ENCODE peak calls at places on chromosomes 4 and X, in four cellular contexts. K is mammary epithelial cell, R is brain microvascular endothelial cell, A is heart left ventricle. D is an unnamed sample.
A peak's percentile ranks its signal among the peaks of the same experiment; 100 is the strongest.

GRCh38 chr4:125891597-125892258 is 577.0 kb downstream of the FAT4 start:
- DNase-seq in K (no peak), R (peak; percentile 35), A (no peak), D (no peak)

GRCh38 chr4:8303081-8303480 is 33.5 kb downstream of the HTRA3 start:
- DNase-seq in K (no peak), R (no peak), A (no peak), D (no peak)

GRCh38 chr4:58732973-58733372 is 1622.8 kb upstream of the IGFBP7 start:
- DNase-seq in K (no peak), R (no peak), A (no peak), D (no peak)

GRCh38 chr4:41865306-41865980 is 69.8 kb upstream of the TMEM33 start:
- DNase-seq in K (no peak), R (no peak), A (no peak), D (no peak)

GRCh38 chr4:100356172-100356571 is 161.7 kb downstream of the EMCN start:
- DNase-seq in K (peak; percentile 62), R (no peak), A (no peak), D (peak; percentile 70)

GRCh38 chrX:68894513-68895338 is 65.9 kb downstream of the EFNB1 start:
- DNase-seq in K (peak; percentile 33), R (peak; percentile 6), A (peak; percentile 84), D (peak; percentile 62)

GRCh38 chr4:1403177-1403583 is 3.1 kb downstream of the NKX1-1 start:
- DNase-seq in K (no peak), R (no peak), A (no peak), D (no peak)

GRCh38 chr4:6105311-6105911 is 87.2 kb upstream of the C4orf50 start:
- DNase-seq in K (no peak), R (no peak), A (no peak), D (no peak)

GRCh38 chrX:49103637-49104036 is 19.9 kb downstream of the GPKOW start:
- DNase-seq in K (no peak), R (no peak), A (no peak), D (no peak)

GRCh38 chrX:22740836-22741235 is 258.9 kb upstream of the DDX53 start:
- DNase-seq in K (no peak), R (no peak), A (no peak), D (no peak)

GRCh38 chrX:41308884-41309655 is 24.9 kb upstream of the DDX3X start:
- DNase-seq in K (no peak), R (no peak), A (no peak), D (no peak)

GRCh38 chr4:119081943-119082342 is 53.7 kb upstream of the MYOZ2 start:
- DNase-seq in K (no peak), R (no peak), A (peak; percentile 42), D (no peak)

GRCh38 chrX:109966246-109966645 is 36.7 kb upstream of the TMEM164 start:
- DNase-seq in K (peak; percentile 44), R (no peak), A (no peak), D (peak; percentile 60)

GRCh38 chr4:102759835-102760644 is 728 bp downstream of the MANBA start:
- DNase-seq in K (peak; percentile 67), R (peak; percentile 67), A (no peak), D (peak; percentile 50)

GRCh38 chr4:94458682-94459081 is 6.9 kb downstream of the PDLIM5 start:
- DNase-seq in K (no peak), R (no peak), A (no peak), D (no peak)

GRCh38 chrX:114959729-114960128 is 57.7 kb downstream of the IL13RA2 start:
- DNase-seq in K (peak; percentile 5), R (no peak), A (no peak), D (peak; percentile 25)

GRCh38 chrX:72304877-72305276 is 837 bp downstream of the CITED1 start:
- DNase-seq in K (no peak), R (no peak), A (no peak), D (no peak)
- H3K27me3 ChIP-seq in K (peaks cover 66% of the 10 kb centered on the region), R (peaks cover 86% of the 10 kb centered on the region), A (peaks cover 35% of the 10 kb centered on the region), D (peaks cover 21% of the 10 kb centered on the region)

GRCh38 chr4:177008836-177009501 is 216.2 kb upstream of the VEGFC start:
- DNase-seq in K (no peak), R (peak; percentile 28), A (no peak), D (no peak)
- TF ChIP-seq CTCF in K (peak; percentile 12), R (no peak), A (no peak), D (no peak)

GRCh38 chrX:149540133-149540620 is 635 bp upstream of the EOLA1 start:
- DNase-seq in K (peak; percentile 68), R (peak; percentile 81), A (peak; percentile 96), D (peak; percentile 55)
- H3K4me3 ChIP-seq in K (peak overlapping the region; percentile 70), R (peak overlapping the region; percentile 68), A (peak overlapping the region; percentile 61), D (peak overlapping the region; percentile 61)

GRCh38 chrX:72309297-72310071 is 3.8 kb upstream of the CITED1 start:
- DNase-seq in K (no peak), R (no peak), A (no peak), D (no peak)

GRCh38 chrX:72308209-72308565 is 2.5 kb upstream of the CITED1 start:
- DNase-seq in K (no peak), R (no peak), A (no peak), D (no peak)

GRCh38 chrX:72307646-72308051 is 1.9 kb upstream of the CITED1 start:
- DNase-seq in K (no peak), R (no peak), A (no peak), D (no peak)

GRCh38 chrX:72306851-72307645 is 1.3 kb upstream of the CITED1 start:
- DNase-seq in K (peak; percentile 70), R (peak; percentile 45), A (peak; percentile 47), D (peak; percentile 32)

DNA sequence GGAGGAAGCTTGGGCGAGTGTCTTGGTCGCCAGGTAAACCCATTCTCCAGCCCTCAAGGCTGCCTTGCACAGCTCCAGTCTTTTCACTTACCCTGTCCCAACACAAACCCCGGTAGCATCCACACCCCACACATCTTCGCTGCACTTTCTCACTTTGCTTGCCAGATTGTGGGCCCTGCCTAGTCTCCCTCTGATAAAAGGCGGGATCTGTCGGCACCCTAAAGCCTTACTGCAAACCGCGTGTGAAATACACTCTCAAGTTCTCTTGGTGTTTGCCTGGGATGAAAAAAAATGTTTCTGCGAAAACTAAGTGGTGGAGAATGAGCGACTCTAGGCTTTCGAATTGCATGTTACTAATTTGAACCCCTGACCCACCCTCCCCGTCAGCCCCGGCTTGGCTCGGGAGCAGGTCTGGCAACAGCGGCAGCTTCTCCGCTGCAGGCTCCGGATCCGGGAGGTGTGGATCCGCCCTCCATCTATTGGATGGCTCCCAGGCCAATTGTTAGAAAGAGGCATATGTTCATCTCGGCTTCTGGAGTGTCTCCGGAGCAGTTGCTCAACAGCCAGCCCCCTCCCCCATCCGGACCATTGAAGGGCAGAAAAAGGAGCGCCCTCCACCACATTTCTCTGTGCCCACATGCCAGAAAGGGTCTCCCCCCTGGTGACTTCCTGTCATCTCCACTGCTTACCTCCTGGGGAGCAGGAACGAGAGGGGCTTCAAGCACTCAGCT is 3.0 kb upstream of the CITED1 start:
- DNase-seq in K (peak; percentile 57), R (peak; percentile 63), A (peak; percentile 54), D (peak; percentile 40)
- H3K27me3 ChIP-seq in K (peaks cover 41% of the 10 kb centered on the region), R (peaks cover 55% of the 10 kb centered on the region), A (peaks cover 35% of the 10 kb centered on the region), D (peaks cover 21% of the 10 kb centered on the region)

DNA sequence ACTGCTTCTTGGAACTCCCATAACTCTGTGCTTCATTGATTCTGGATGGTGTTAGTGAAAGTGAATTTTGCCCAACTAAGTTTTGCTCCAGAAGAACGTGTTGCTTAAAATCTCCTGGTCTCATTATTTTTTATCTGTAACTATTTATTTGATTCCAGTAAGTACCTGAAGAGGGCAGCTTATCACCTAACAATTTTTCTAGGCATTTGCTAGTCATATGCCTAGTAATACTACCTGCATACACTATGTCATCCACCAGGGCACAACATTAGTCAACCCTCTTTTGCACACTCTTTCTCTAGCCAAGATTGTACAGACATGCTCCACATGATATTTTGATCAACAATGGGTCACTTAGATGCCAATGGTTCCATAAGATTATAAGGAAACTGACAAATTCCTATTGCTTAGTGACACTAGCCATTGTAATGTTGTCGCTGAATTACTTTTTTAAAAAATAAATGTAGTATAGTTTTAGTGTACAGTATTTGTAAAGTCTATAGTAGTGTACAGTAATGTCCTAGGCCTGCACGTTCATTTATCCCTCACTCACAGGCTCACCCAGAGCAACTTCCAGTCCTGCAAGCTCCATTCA is 499.9 kb upstream of the AADAT start:
- DNase-seq in K (peak; percentile 54), R (peak; percentile 6), A (no peak), D (peak; percentile 57)
- TF ChIP-seq CTCF in K (peak; percentile 69), R (peak; percentile 16), A (no peak), D (peak; percentile 21)

DNA sequence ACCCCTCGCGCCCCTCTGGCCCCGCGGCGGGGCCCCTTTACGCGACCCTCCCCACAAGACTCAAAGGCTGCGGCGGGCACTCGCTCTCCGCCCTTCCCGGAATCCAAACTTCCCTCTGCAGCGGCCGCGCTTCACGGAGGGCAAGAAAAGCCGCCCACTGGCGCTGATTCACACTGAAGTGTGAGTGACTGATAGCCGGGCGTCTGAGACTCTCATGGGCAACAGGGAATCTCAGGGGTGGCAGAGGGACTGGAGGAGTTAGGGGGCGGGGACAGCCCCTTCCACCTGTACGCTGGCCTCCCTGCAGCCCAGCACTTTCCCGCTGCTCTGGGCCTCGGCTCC is 664 bp downstream of the SH3BP2 start:
- DNase-seq in K (no peak), R (no peak), A (peak; percentile 67), D (peak; percentile 60)
- H3K4me3 ChIP-seq in K (peak overlapping the region; percentile 15), R (peak overlapping the region; percentile 57), A (peak overlapping the region; percentile 93), D (peak overlapping the region; percentile 82)